ENCODE peak calls at places on chromosomes 11 and 22, in seven cellular contexts. One of them, this sample, is unnamed.

GRCh38 chr11:77175869-77176539 is 48.0 kb downstream of the MYO7A start:
- DNase-seq in cardiac fibroblast: no peak
- DNase-seq in fibroblast of the aortic adventitia: no peak
- DNase-seq in effector memory CD8-positive, alpha-beta T cell: no peak
- DNase-seq in WTC11: peak
- DNase-seq in M059J: no peak
- DNase-seq in astrocyte of the spinal cord: no peak
- DNase-seq in this sample: no peak

GRCh38 chr11:2091786-2092463 is 47.3 kb downstream of the IGF2 start:
- DNase-seq in cardiac fibroblast: no peak
- DNase-seq in fibroblast of the aortic adventitia: no peak
- DNase-seq in effector memory CD8-positive, alpha-beta T cell: no peak
- DNase-seq in WTC11: no peak
- DNase-seq in M059J: no peak
- DNase-seq in astrocyte of the spinal cord: no peak
- DNase-seq in this sample: no peak

GRCh38 chr11:87447606-87448005 is 409.9 kb downstream of the TMEM135 start:
- DNase-seq in cardiac fibroblast: no peak
- DNase-seq in fibroblast of the aortic adventitia: no peak
- DNase-seq in effector memory CD8-positive, alpha-beta T cell: no peak
- DNase-seq in WTC11: no peak
- DNase-seq in M059J: no peak
- DNase-seq in astrocyte of the spinal cord: no peak
- DNase-seq in this sample: no peak

GRCh38 chr11:112697779-112698178 is 263.4 kb upstream of the NCAM1 start:
- DNase-seq in cardiac fibroblast: no peak
- DNase-seq in fibroblast of the aortic adventitia: no peak
- DNase-seq in effector memory CD8-positive, alpha-beta T cell: no peak
- DNase-seq in WTC11: no peak
- DNase-seq in M059J: no peak
- DNase-seq in astrocyte of the spinal cord: no peak
- DNase-seq in this sample: no peak

GRCh38 chr22:20128902-20129746 is 2.5 kb upstream of the ZDHHC8 start:
- DNase-seq in cardiac fibroblast: peak
- DNase-seq in fibroblast of the aortic adventitia: peak
- DNase-seq in effector memory CD8-positive, alpha-beta T cell: peak
- DNase-seq in WTC11: peak
- DNase-seq in M059J: peak
- DNase-seq in astrocyte of the spinal cord: no peak
- DNase-seq in this sample: no peak

GRCh38 chr22:41768420-41768819 is 32.1 kb upstream of the CCDC134 start:
- DNase-seq in cardiac fibroblast: peak
- DNase-seq in fibroblast of the aortic adventitia: peak
- DNase-seq in effector memory CD8-positive, alpha-beta T cell: no peak
- DNase-seq in WTC11: no peak
- DNase-seq in M059J: peak
- DNase-seq in astrocyte of the spinal cord: peak
- DNase-seq in this sample: peak

GRCh38 chr11:112786196-112786595 is 175.0 kb upstream of the NCAM1 start:
- DNase-seq in cardiac fibroblast: no peak
- DNase-seq in fibroblast of the aortic adventitia: no peak
- DNase-seq in effector memory CD8-positive, alpha-beta T cell: no peak
- DNase-seq in WTC11: no peak
- DNase-seq in M059J: no peak
- DNase-seq in astrocyte of the spinal cord: no peak
- DNase-seq in this sample: no peak

GRCh38 chr22:41501209-41501608 is 32.3 kb downstream of the ACO2 start:
- DNase-seq in cardiac fibroblast: no peak
- DNase-seq in fibroblast of the aortic adventitia: no peak
- DNase-seq in effector memory CD8-positive, alpha-beta T cell: no peak
- DNase-seq in WTC11: no peak
- DNase-seq in M059J: peak
- DNase-seq in astrocyte of the spinal cord: no peak
- DNase-seq in this sample: no peak

GRCh38 chr22:20550057-20550817 is 42.8 kb downstream of the MED15 start:
- DNase-seq in cardiac fibroblast: peak
- DNase-seq in fibroblast of the aortic adventitia: no peak
- DNase-seq in effector memory CD8-positive, alpha-beta T cell: no peak
- DNase-seq in WTC11: no peak
- DNase-seq in M059J: no peak
- DNase-seq in astrocyte of the spinal cord: no peak
- DNase-seq in this sample: no peak

GRCh38 chr11:17153759-17154158 is 54.0 kb downstream of the PIK3C2A start:
- DNase-seq in cardiac fibroblast: no peak
- DNase-seq in fibroblast of the aortic adventitia: no peak
- DNase-seq in effector memory CD8-positive, alpha-beta T cell: no peak
- DNase-seq in WTC11: no peak
- DNase-seq in M059J: no peak
- DNase-seq in astrocyte of the spinal cord: no peak
- DNase-seq in this sample: no peak

GRCh38 chr22:19823638-19824196 is 31.0 kb downstream of the GNB1L start:
- DNase-seq in cardiac fibroblast: no peak
- DNase-seq in fibroblast of the aortic adventitia: no peak
- DNase-seq in effector memory CD8-positive, alpha-beta T cell: no peak
- DNase-seq in WTC11: no peak
- DNase-seq in M059J: no peak
- DNase-seq in astrocyte of the spinal cord: no peak
- DNase-seq in this sample: no peak

GRCh38 chr11:11968511-11969280 is 39.7 kb downstream of the DKK3 start:
- DNase-seq in cardiac fibroblast: no peak
- DNase-seq in fibroblast of the aortic adventitia: peak
- DNase-seq in effector memory CD8-positive, alpha-beta T cell: no peak
- DNase-seq in WTC11: no peak
- DNase-seq in M059J: no peak
- DNase-seq in astrocyte of the spinal cord: no peak
- DNase-seq in this sample: no peak

GRCh38 chr11:73040046-73040445 is 102.1 kb downstream of the FCHSD2 start:
- DNase-seq in cardiac fibroblast: no peak
- DNase-seq in fibroblast of the aortic adventitia: no peak
- DNase-seq in effector memory CD8-positive, alpha-beta T cell: no peak
- DNase-seq in WTC11: no peak
- DNase-seq in M059J: no peak
- DNase-seq in astrocyte of the spinal cord: no peak
- DNase-seq in this sample: no peak

GRCh38 chr22:48938741-48939140 is 888.9 kb downstream of the BRD1 start:
- DNase-seq in cardiac fibroblast: no peak
- DNase-seq in fibroblast of the aortic adventitia: no peak
- DNase-seq in effector memory CD8-positive, alpha-beta T cell: no peak
- DNase-seq in WTC11: no peak
- DNase-seq in M059J: no peak
- DNase-seq in astrocyte of the spinal cord: no peak
- DNase-seq in this sample: no peak

GRCh38 chr11:22192642-22193347 is at the start of gene ANO5:
- DNase-seq in cardiac fibroblast: no peak
- DNase-seq in fibroblast of the aortic adventitia: no peak
- DNase-seq in effector memory CD8-positive, alpha-beta T cell: no peak
- DNase-seq in WTC11: peak
- DNase-seq in M059J: no peak
- DNase-seq in astrocyte of the spinal cord: no peak
- DNase-seq in this sample: peak

GRCh38 chr11:128862913-128863660 is 4.0 kb downstream of the KCNJ1 start:
- DNase-seq in cardiac fibroblast: peak
- DNase-seq in fibroblast of the aortic adventitia: peak
- DNase-seq in effector memory CD8-positive, alpha-beta T cell: no peak
- DNase-seq in WTC11: no peak
- DNase-seq in M059J: peak
- DNase-seq in astrocyte of the spinal cord: peak
- DNase-seq in this sample: no peak

GRCh38 chr11:64287676-64288352 is 2.2 kb downstream of the GPR137 start:
- DNase-seq in cardiac fibroblast: no peak
- DNase-seq in fibroblast of the aortic adventitia: no peak
- DNase-seq in effector memory CD8-positive, alpha-beta T cell: no peak
- DNase-seq in WTC11: no peak
- DNase-seq in M059J: no peak
- DNase-seq in astrocyte of the spinal cord: no peak
- DNase-seq in this sample: no peak

GRCh38 chr11:77634724-77635123 is 2.9 kb downstream of the CLNS1A start:
- DNase-seq in cardiac fibroblast: no peak
- DNase-seq in fibroblast of the aortic adventitia: no peak
- DNase-seq in effector memory CD8-positive, alpha-beta T cell: no peak
- DNase-seq in WTC11: no peak
- DNase-seq in M059J: no peak
- DNase-seq in astrocyte of the spinal cord: no peak
- DNase-seq in this sample: no peak

GRCh38 chr11:1358286-1358685 is 31.4 kb upstream of the BRSK2 start:
- DNase-seq in cardiac fibroblast: no peak
- DNase-seq in fibroblast of the aortic adventitia: peak
- DNase-seq in effector memory CD8-positive, alpha-beta T cell: no peak
- DNase-seq in WTC11: no peak
- DNase-seq in M059J: no peak
- DNase-seq in astrocyte of the spinal cord: no peak
- DNase-seq in this sample: no peak

GRCh38 chr11:104146421-104146820 is 17.5 kb downstream of the PDGFD start:
- DNase-seq in cardiac fibroblast: no peak
- DNase-seq in fibroblast of the aortic adventitia: no peak
- DNase-seq in effector memory CD8-positive, alpha-beta T cell: no peak
- DNase-seq in WTC11: no peak
- DNase-seq in M059J: no peak
- DNase-seq in astrocyte of the spinal cord: no peak
- DNase-seq in this sample: no peak

GRCh38 chr22:42388130-42388797 is 43.9 kb downstream of the NFAM1 start:
- DNase-seq in cardiac fibroblast: peak
- DNase-seq in fibroblast of the aortic adventitia: no peak
- DNase-seq in effector memory CD8-positive, alpha-beta T cell: no peak
- DNase-seq in WTC11: peak
- DNase-seq in M059J: peak
- DNase-seq in astrocyte of the spinal cord: no peak
- DNase-seq in this sample: no peak

GRCh38 chr11:7571640-7572000 is 57.8 kb downstream of the PPFIBP2 start:
- DNase-seq in cardiac fibroblast: peak
- DNase-seq in fibroblast of the aortic adventitia: peak
- DNase-seq in effector memory CD8-positive, alpha-beta T cell: no peak
- DNase-seq in WTC11: peak
- DNase-seq in M059J: peak
- DNase-seq in astrocyte of the spinal cord: peak
- DNase-seq in this sample: peak

GRCh38 chr11:118437046-118437735 is 899 bp downstream of the KMT2A start:
- DNase-seq in cardiac fibroblast: peak
- DNase-seq in fibroblast of the aortic adventitia: peak
- DNase-seq in effector memory CD8-positive, alpha-beta T cell: peak
- DNase-seq in WTC11: peak
- DNase-seq in M059J: peak
- DNase-seq in astrocyte of the spinal cord: peak
- DNase-seq in this sample: peak

GRCh38 chr11:69157156-69157821 is 1.6 kb downstream of the SMIM38 start:
- DNase-seq in cardiac fibroblast: peak
- DNase-seq in fibroblast of the aortic adventitia: peak
- DNase-seq in effector memory CD8-positive, alpha-beta T cell: no peak
- DNase-seq in WTC11: no peak
- DNase-seq in M059J: no peak
- DNase-seq in astrocyte of the spinal cord: peak
- DNase-seq in this sample: peak

GRCh38 chr11:75867778-75868374 is 52.9 kb downstream of the UVRAG start:
- DNase-seq in cardiac fibroblast: peak
- DNase-seq in fibroblast of the aortic adventitia: peak
- DNase-seq in effector memory CD8-positive, alpha-beta T cell: peak
- DNase-seq in WTC11: no peak
- DNase-seq in M059J: peak
- DNase-seq in astrocyte of the spinal cord: peak
- DNase-seq in this sample: peak

GRCh38 chr22:39240841-39241631 is 3.7 kb downstream of the PDGFB start:
- DNase-seq in cardiac fibroblast: peak
- DNase-seq in fibroblast of the aortic adventitia: no peak
- DNase-seq in effector memory CD8-positive, alpha-beta T cell: peak
- DNase-seq in WTC11: no peak
- DNase-seq in M059J: peak
- DNase-seq in astrocyte of the spinal cord: no peak
- DNase-seq in this sample: no peak

GRCh38 chr22:36871669-36872081 is 10.9 kb downstream of the NCF4 start:
- DNase-seq in cardiac fibroblast: no peak
- DNase-seq in fibroblast of the aortic adventitia: no peak
- DNase-seq in effector memory CD8-positive, alpha-beta T cell: no peak
- DNase-seq in WTC11: no peak
- DNase-seq in M059J: peak
- DNase-seq in astrocyte of the spinal cord: no peak
- DNase-seq in this sample: no peak

GRCh38 chr11:128624269-128625170 is 37.2 kb upstream of the ETS1 start:
- DNase-seq in cardiac fibroblast: no peak
- DNase-seq in fibroblast of the aortic adventitia: no peak
- DNase-seq in effector memory CD8-positive, alpha-beta T cell: peak
- DNase-seq in WTC11: no peak
- DNase-seq in M059J: no peak
- DNase-seq in astrocyte of the spinal cord: no peak
- DNase-seq in this sample: no peak

GRCh38 chr22:50712341-50713007 is 25.5 kb upstream of the ACR start:
- DNase-seq in cardiac fibroblast: no peak
- DNase-seq in fibroblast of the aortic adventitia: no peak
- DNase-seq in effector memory CD8-positive, alpha-beta T cell: no peak
- DNase-seq in WTC11: no peak
- DNase-seq in M059J: no peak
- DNase-seq in astrocyte of the spinal cord: no peak
- DNase-seq in this sample: no peak

GRCh38 chr11:1223346-1224108 is 661 bp downstream of the MUC5B start:
- DNase-seq in cardiac fibroblast: no peak
- DNase-seq in fibroblast of the aortic adventitia: no peak
- DNase-seq in effector memory CD8-positive, alpha-beta T cell: no peak
- DNase-seq in WTC11: peak
- DNase-seq in M059J: no peak
- DNase-seq in astrocyte of the spinal cord: no peak
- DNase-seq in this sample: no peak

GRCh38 chr11:117478926-117479325 is 151.3 kb downstream of the CEP164 start:
- DNase-seq in cardiac fibroblast: no peak
- DNase-seq in fibroblast of the aortic adventitia: no peak
- DNase-seq in effector memory CD8-positive, alpha-beta T cell: no peak
- DNase-seq in WTC11: no peak
- DNase-seq in M059J: no peak
- DNase-seq in astrocyte of the spinal cord: peak
- DNase-seq in this sample: no peak

GRCh38 chr11:6655020-6655789 is 404 bp downstream of the DCHS1 start:
- DNase-seq in cardiac fibroblast: no peak
- DNase-seq in fibroblast of the aortic adventitia: no peak
- DNase-seq in effector memory CD8-positive, alpha-beta T cell: no peak
- DNase-seq in WTC11: peak
- DNase-seq in M059J: no peak
- DNase-seq in astrocyte of the spinal cord: no peak
- DNase-seq in this sample: no peak

GRCh38 chr22:20946080-20946986 is 20.7 kb upstream of the AIFM3 start:
- DNase-seq in cardiac fibroblast: peak
- DNase-seq in fibroblast of the aortic adventitia: peak
- DNase-seq in effector memory CD8-positive, alpha-beta T cell: no peak
- DNase-seq in WTC11: no peak
- DNase-seq in M059J: peak
- DNase-seq in astrocyte of the spinal cord: peak
- DNase-seq in this sample: no peak

GRCh38 chr11:43649501-43649900 is 31.0 kb upstream of the HSD17B12 start:
- DNase-seq in cardiac fibroblast: no peak
- DNase-seq in fibroblast of the aortic adventitia: no peak
- DNase-seq in effector memory CD8-positive, alpha-beta T cell: no peak
- DNase-seq in WTC11: no peak
- DNase-seq in M059J: no peak
- DNase-seq in astrocyte of the spinal cord: no peak
- DNase-seq in this sample: no peak

GRCh38 chr22:30830907-30831306 is 136.2 kb downstream of the OSBP2 start:
- DNase-seq in cardiac fibroblast: peak
- DNase-seq in fibroblast of the aortic adventitia: peak
- DNase-seq in effector memory CD8-positive, alpha-beta T cell: no peak
- DNase-seq in WTC11: no peak
- DNase-seq in M059J: peak
- DNase-seq in astrocyte of the spinal cord: peak
- DNase-seq in this sample: peak

GRCh38 chr11:72764503-72764902 is 12.3 kb upstream of the ARAP1 start:
- DNase-seq in cardiac fibroblast: no peak
- DNase-seq in fibroblast of the aortic adventitia: no peak
- DNase-seq in effector memory CD8-positive, alpha-beta T cell: no peak
- DNase-seq in WTC11: peak
- DNase-seq in M059J: no peak
- DNase-seq in astrocyte of the spinal cord: no peak
- DNase-seq in this sample: no peak

GRCh38 chr11:69300124-69301032 is 6.4 kb downstream of the MYEOV start:
- DNase-seq in cardiac fibroblast: peak
- DNase-seq in fibroblast of the aortic adventitia: peak
- DNase-seq in effector memory CD8-positive, alpha-beta T cell: no peak
- DNase-seq in WTC11: no peak
- DNase-seq in M059J: peak
- DNase-seq in astrocyte of the spinal cord: peak
- DNase-seq in this sample: no peak

GRCh38 chr11:43736502-43737193 is 56.1 kb downstream of the HSD17B12 start:
- DNase-seq in cardiac fibroblast: peak
- DNase-seq in fibroblast of the aortic adventitia: peak
- DNase-seq in effector memory CD8-positive, alpha-beta T cell: no peak
- DNase-seq in WTC11: no peak
- DNase-seq in M059J: peak
- DNase-seq in astrocyte of the spinal cord: peak
- DNase-seq in this sample: peak

This sample was measured in H4.